ENCODE peak calls at places on chromosome 17, in four cellular contexts. B, U, A and M are unnamed samples.

GRCh38 chr17:62038248-62038647 is 26.8 kb downstream of the MED13 start:
- DNase-seq in A (no peak), B (no peak), U (no peak), M (no peak)

GRCh38 chr17:42456223-42457106 is 2.2 kb upstream of the ATP6V0A1 start:
- DNase-seq in U (peak; percentile 55), B (peak; percentile 43), A (no peak), M (no peak)

GRCh38 chr17:43701318-43701743 is 39.6 kb upstream of the MEOX1 start:
- DNase-seq in U (no peak), B (no peak), A (peak; percentile 20), M (no peak)

GRCh38 chr17:5592382-5592781 is 8.1 kb upstream of the NLRP1 start:
- DNase-seq in B (no peak), U (no peak), A (no peak), M (no peak)

GRCh38 chr17:50076591-50077235 is 18.4 kb upstream of the PDK2 start:
- DNase-seq in U (no peak), B (no peak), A (no peak), M (no peak)

GRCh38 chr17:42422412-42422957 is 571 bp downstream of the CAVIN1 start:
- DNase-seq in U (no peak), B (no peak), A (no peak), M (no peak)

GRCh38 chr17:79831367-79832210 is 7.7 kb downstream of the CBX4 start:
- DNase-seq in A (no peak), U (peak; percentile 71), B (peak; percentile 88), M (peak; percentile 73)

GRCh38 chr17:8698142-8699050 is 46.2 kb downstream of the CCDC42 start:
- DNase-seq in U (no peak), B (peak; percentile 75), A (peak; percentile 15), M (peak; percentile 68)

GRCh38 chr17:75551276-75551675 is 25.8 kb downstream of the LLGL2 start:
- DNase-seq in U (no peak), B (peak; percentile 35), A (no peak), M (no peak)

GRCh38 chr17:39197380-39198185 is at the start of gene CACNB1:
- DNase-seq in A (peak; percentile 82), B (peak; percentile 85), U (peak; percentile 64), M (peak; percentile 56)

GRCh38 chr17:42233148-42233547 is 38.9 kb upstream of the GHDC start:
- DNase-seq in B (no peak), A (no peak), U (no peak), M (no peak)

GRCh38 chr17:80596760-80597608 is 52.3 kb downstream of the RPTOR start:
- DNase-seq in A (no peak), B (no peak), U (no peak), M (no peak)

GRCh38 chr17:76458580-76459490 is 5.9 kb upstream of the UBE2O start:
- DNase-seq in B (peak; percentile 78), A (peak; percentile 59), U (no peak), M (no peak)

GRCh38 chr17:21375757-21376584 is at the start of gene KCNJ12:
- DNase-seq in B (peak; percentile 45), A (peak; percentile 34), U (no peak), M (no peak)

GRCh38 chr17:37792787-37793186 is 47.9 kb upstream of the HNF1B start:
- DNase-seq in B (no peak), A (no peak), U (no peak), M (no peak)

GRCh38 chr17:36864827-36865320 is 72.4 kb upstream of the LHX1 start:
- DNase-seq in U (no peak), A (no peak), B (no peak), M (no peak)

GRCh38 chr17:57861000-57861736 is 11.3 kb upstream of the MRPS23 start:
- DNase-seq in A (peak; percentile 76), U (no peak), B (peak; percentile 72), M (peak; percentile 76)

GRCh38 chr17:19263621-19264010 is 26.4 kb downstream of the EPN2 start:
- DNase-seq in U (no peak), B (peak; percentile 35), A (no peak), M (no peak)

GRCh38 chr17:78661092-78661770 is 84.0 kb upstream of the DNAH17 start:
- DNase-seq in B (no peak), A (no peak), U (no peak), M (no peak)

GRCh38 chr17:59357219-59357699 is 25.8 kb downstream of the YPEL2 start:
- DNase-seq in B (no peak), U (no peak), A (no peak), M (no peak)

GRCh38 chr17:69672924-69673323 is 258.4 kb downstream of the MAP2K6 start:
- DNase-seq in B (no peak), A (no peak), U (no peak), M (no peak)

GRCh38 chr17:32124985-32125847 is 17.1 kb upstream of the RHOT1 start:
- DNase-seq in U (no peak), A (no peak), B (no peak), M (no peak)

GRCh38 chr17:81412490-81413093 is 17.3 kb downstream of the BAHCC1 start:
- DNase-seq in B (no peak), A (no peak), U (no peak), M (no peak)

GRCh38 chr17:59292174-59292523 is 39.3 kb upstream of the YPEL2 start:
- DNase-seq in A (no peak), B (no peak), U (no peak), M (no peak)

GRCh38 chr17:82396601-82397435 is 21.3 kb upstream of the HEXD start:
- DNase-seq in U (peak; percentile 57), A (no peak), B (no peak), M (no peak)

GRCh38 chr17:4940625-4941021 is 555 bp downstream of the RNF167 start:
- DNase-seq in U (no peak), A (peak; percentile 60), B (no peak), M (no peak)

DNA sequence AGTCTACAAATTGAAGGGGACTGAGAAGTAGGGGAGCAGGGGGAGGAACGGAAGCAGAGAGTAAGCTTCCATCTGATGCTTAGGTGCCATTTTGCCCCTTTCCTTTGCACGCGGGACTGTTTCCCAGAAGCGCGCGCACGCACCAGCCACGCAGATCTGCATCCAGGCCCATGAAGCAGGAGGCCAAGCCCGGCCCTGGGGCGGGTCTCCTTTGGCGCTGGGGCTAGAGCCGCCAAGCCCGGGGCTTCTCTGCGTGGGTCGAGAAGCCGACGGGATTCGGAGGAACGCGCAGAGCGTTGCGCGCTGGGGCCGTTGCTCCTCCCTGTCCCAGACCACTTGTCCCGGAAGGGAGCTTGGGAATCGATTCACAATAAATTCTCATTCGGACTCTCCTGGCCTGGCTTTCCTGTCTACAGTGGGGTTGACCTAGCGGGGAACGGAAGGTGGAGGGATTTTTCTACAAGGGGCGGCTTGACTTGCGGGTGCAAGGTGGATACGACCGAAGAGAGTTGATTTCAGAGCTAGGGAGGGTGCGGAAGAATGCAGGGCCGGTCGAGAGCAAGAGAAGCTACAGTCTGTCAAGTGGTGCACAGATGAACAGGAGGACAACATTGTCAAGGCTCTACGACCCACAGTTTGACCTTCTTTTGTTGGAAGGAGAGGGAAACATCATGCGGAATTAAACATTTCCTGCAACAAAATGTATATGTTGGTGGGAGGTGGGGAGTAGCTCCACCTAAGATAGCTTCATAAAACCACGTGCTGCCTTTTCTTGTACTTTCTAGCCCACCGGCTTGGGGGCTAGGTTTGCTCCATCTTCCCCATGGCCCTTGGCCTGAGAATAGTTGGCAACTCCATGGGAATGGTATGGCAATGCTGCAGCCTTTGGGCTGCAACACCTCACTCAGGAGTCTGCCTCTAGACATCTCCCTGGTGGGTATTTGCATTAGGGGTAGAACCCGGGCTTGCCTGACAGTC is 4.5 kb downstream of the HOXB9 start:
- DNase-seq in A (no peak), U (no peak), B (no peak), M (no peak)
- TF ChIP-seq POLR2A in A (no peak), U (no peak), B (no peak), M (no peak)

GRCh38 chr17:7383742-7384488 is 3.0 kb downstream of the TNK1 start:
- DNase-seq in B (peak; percentile 43), A (peak; percentile 54), U (no peak), M (no peak)
- H3K4me3 ChIP-seq in B (peak overlapping the region; percentile 6), A (peak overlapping the region; percentile 40), U (peak overlapping the region; percentile 52), M (peak overlapping the region; percentile 27)

GRCh38 chr17:40219073-40219860 is at the start of gene WIPF2:
- DNase-seq in A (peak; percentile 99), U (peak; percentile 95), B (peak; percentile 96), M (peak; percentile 96)
- TF ChIP-seq POLR2A in A (peak; percentile 85), U (peak; percentile 83), B (no peak), M (peak; percentile 81)

GRCh38 chr17:17823433-17824118 is 13.2 kb downstream of the SREBF1 start:
- DNase-seq in B (peak; percentile 89), A (peak; percentile 89), U (peak; percentile 77), M (peak; percentile 85)

GRCh38 chr17:17822189-17822978 is 14.4 kb downstream of the SREBF1 start:
- DNase-seq in A (no peak), B (peak; percentile 90), U (peak; percentile 86), M (peak; percentile 74)

GRCh38 chr17:17826340-17826708 is 10.5 kb downstream of the SREBF1 start:
- DNase-seq in U (no peak), A (no peak), B (no peak), M (no peak)

GRCh38 chr17:17824780-17825614 is 11.8 kb downstream of the SREBF1 start:
- DNase-seq in U (no peak), A (no peak), B (peak; percentile 86), M (no peak)

DNA sequence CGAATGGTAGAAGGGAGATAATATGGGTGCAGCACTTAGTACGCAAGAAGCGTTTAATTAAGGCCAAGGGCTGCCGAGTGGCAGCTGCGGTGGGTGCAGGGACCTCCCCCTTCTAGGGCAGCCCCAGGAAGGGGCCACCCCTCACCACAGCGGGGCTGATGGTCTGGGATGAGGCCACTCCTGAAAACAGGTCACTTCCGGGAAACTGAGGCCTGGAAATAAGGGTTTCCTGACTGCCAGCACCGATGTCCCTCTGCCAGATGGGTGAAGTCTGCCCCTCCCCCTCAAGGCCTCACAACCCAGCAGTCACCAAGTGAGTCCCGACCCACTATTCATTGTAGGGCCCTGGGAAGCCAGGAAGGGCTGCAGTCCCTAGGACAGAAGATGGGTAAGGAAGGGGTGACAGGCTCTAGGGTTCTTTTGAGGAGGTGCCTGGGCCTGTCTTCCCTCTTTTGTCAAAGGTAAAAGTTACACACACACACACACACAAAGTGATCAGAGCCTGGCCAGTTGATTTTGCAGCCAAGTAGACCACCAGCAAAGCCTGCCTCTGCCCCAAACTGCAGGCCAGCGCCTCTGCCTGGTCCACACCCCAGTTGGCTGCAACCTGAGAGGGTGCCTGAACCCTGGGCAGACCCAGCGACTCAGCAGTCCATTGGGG is 12.5 kb downstream of the SREBF1 start:
- DNase-seq in U (no peak), B (no peak), A (no peak), M (no peak)
- H3K4me3 ChIP-seq in U (peak overlapping the region; percentile 24), B (peak overlapping the region; percentile 57), A (peak overlapping the region; percentile 44), M (peak overlapping the region; percentile 12)

DNA sequence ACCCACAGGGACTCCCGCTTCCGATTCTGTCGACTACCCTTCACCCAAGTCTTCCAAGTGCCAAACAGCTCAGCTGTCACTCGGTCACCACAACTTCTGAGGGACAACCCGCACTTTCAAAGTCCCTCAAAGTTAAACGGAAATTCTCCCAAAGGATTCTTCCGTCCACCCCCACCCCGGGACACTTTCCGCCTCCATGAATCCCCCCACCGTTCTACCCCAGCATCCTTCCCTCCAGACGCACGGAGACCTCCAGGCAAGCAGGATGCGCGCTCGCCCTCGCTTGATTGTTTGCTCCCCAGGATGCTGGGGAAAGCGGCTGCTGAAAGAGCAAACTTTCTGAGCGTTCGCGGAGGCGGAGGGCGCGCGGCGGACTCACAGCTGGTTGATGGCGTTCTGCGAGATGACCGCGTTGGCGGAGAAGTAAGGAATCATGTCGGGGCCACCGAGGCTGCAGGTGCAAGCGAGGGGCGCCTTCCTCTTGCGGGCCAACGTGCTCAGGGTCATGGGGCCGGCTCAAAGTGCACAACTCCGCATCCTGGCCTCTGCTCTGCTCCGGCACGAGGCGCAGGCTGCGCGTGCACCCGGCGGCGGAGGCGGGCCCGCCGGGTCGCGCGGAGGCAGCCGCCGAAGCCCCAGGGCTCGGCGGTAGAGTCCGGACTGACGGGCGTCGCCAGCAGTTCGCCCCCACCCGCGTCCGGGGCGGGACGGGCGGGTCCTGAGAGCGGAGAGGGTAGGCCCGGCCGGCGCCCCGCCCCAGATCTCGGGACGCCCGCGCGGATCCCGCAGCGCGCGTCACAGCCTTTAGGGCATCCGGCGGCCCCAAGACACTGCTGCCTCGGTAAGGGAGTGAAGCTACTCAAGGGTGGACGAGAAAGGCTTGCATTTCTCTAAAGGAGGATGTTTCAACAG is 138.3 kb upstream of the CORO6 start:
- DNase-seq in A (peak; percentile 90), B (peak; percentile 89), U (peak; percentile 83), M (peak; percentile 55)
- TF ChIP-seq POLR2A in A (peak; percentile 34), B (peak; percentile 31), U (peak; percentile 78), M (peak; percentile 24)